ENCODE peak calls at places on chromosome 13, in seven cellular contexts. One of them, this sample, is unnamed.

GRCh38 chr13:79779761-79780160 is 298.8 kb downstream of the NDFIP2 start:
- DNase-seq in heart left ventricle: no peak
- DNase-seq in transverse colon: peak; percentile 33
- DNase-seq in A549: no peak
- DNase-seq in testis: no peak
- DNase-seq in esophagus squamous epithelium: no peak
- DNase-seq in tibial nerve: peak; percentile 42
- DNase-seq in this sample: peak; percentile 13

GRCh38 chr13:33193428-33193974 is 92.1 kb downstream of the STARD13 start:
- DNase-seq in heart left ventricle: no peak
- DNase-seq in transverse colon: no peak
- DNase-seq in A549: no peak
- DNase-seq in testis: no peak
- DNase-seq in esophagus squamous epithelium: no peak
- DNase-seq in tibial nerve: no peak
- DNase-seq in this sample: no peak

GRCh38 chr13:91318886-91319285 is 28.6 kb upstream of the MIR17HG start:
- DNase-seq in heart left ventricle: no peak
- DNase-seq in transverse colon: no peak
- DNase-seq in A549: no peak
- DNase-seq in testis: no peak
- DNase-seq in esophagus squamous epithelium: no peak
- DNase-seq in tibial nerve: no peak
- DNase-seq in this sample: no peak

GRCh38 chr13:25902946-25903345 is 148.9 kb downstream of the SHISA2 start:
- DNase-seq in heart left ventricle: no peak
- DNase-seq in transverse colon: no peak
- DNase-seq in A549: no peak
- DNase-seq in testis: no peak
- DNase-seq in esophagus squamous epithelium: no peak
- DNase-seq in tibial nerve: no peak
- DNase-seq in this sample: no peak

GRCh38 chr13:48626726-48627451 is 26.8 kb upstream of the CYSLTR2 start:
- DNase-seq in heart left ventricle: no peak
- DNase-seq in transverse colon: no peak
- DNase-seq in A549: no peak
- DNase-seq in testis: no peak
- DNase-seq in esophagus squamous epithelium: no peak
- DNase-seq in tibial nerve: no peak
- DNase-seq in this sample: no peak

GRCh38 chr13:48739346-48740037 is 85.8 kb downstream of the CYSLTR2 start:
- DNase-seq in heart left ventricle: no peak
- DNase-seq in transverse colon: no peak
- DNase-seq in A549: no peak
- DNase-seq in testis: peak; percentile 40
- DNase-seq in esophagus squamous epithelium: no peak
- DNase-seq in tibial nerve: no peak
- DNase-seq in this sample: no peak

GRCh38 chr13:98476538-98476966 is 100.4 kb downstream of the STK24 start:
- DNase-seq in heart left ventricle: no peak
- DNase-seq in transverse colon: peak; percentile 74
- DNase-seq in A549: no peak
- DNase-seq in testis: no peak
- DNase-seq in esophagus squamous epithelium: no peak
- DNase-seq in tibial nerve: no peak
- DNase-seq in this sample: peak; percentile 63

GRCh38 chr13:49776871-49777270 is 15.6 kb downstream of the KPNA3 start:
- DNase-seq in heart left ventricle: no peak
- DNase-seq in transverse colon: no peak
- DNase-seq in A549: no peak
- DNase-seq in testis: no peak
- DNase-seq in esophagus squamous epithelium: no peak
- DNase-seq in tibial nerve: no peak
- DNase-seq in this sample: no peak

GRCh38 chr13:33490461-33491327 is 205.1 kb upstream of the STARD13 start:
- DNase-seq in heart left ventricle: no peak
- DNase-seq in transverse colon: no peak
- DNase-seq in A549: no peak
- DNase-seq in testis: no peak
- DNase-seq in esophagus squamous epithelium: no peak
- DNase-seq in tibial nerve: no peak
- DNase-seq in this sample: no peak

GRCh38 chr13:59391696-59392095 is 772.0 kb downstream of the DIAPH3 start:
- DNase-seq in heart left ventricle: peak; percentile 78
- DNase-seq in transverse colon: peak; percentile 49
- DNase-seq in A549: peak; percentile 38
- DNase-seq in testis: peak; percentile 62
- DNase-seq in esophagus squamous epithelium: no peak
- DNase-seq in tibial nerve: peak; percentile 75
- DNase-seq in this sample: peak; percentile 64

GRCh38 chr13:27578121-27579030 is 42.0 kb downstream of the LNX2 start:
- DNase-seq in heart left ventricle: no peak
- DNase-seq in transverse colon: no peak
- DNase-seq in A549: peak; percentile 19
- DNase-seq in testis: no peak
- DNase-seq in esophagus squamous epithelium: no peak
- DNase-seq in tibial nerve: no peak
- DNase-seq in this sample: no peak

DNA sequence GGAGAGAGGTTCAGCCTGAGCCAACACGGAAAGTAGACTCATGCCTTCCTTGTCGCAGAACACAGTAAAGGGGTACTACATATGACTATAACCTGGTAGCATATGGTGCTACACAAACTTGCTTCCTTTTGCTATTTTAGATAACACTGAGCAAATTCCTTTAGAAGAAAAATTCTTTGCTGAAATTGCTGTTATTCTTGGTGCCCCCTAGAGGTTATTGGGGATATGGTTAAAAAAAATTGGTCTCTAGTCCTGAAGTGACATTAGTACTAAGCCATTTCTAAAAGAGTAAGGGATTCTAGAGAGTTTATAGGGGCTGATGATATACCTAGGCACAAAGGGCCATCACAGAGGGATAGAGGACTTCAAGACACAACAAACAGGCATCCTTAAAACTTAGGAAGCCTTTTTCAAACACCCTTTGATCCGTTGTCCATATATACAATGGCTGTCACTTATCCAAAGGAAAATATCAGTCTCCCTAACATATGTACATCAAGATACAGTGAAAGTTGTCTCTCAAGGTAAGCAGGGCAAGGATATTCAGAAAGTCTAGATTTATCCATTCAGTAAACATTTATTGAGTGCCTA is 13.9 kb upstream of the HS6ST3 start:
- DNase-seq in heart left ventricle: no peak
- DNase-seq in transverse colon: no peak
- DNase-seq in A549: no peak
- DNase-seq in testis: no peak
- DNase-seq in esophagus squamous epithelium: no peak
- DNase-seq in tibial nerve: no peak
- DNase-seq in this sample: no peak
- TF ChIP-seq CTCF in heart left ventricle: peak; percentile 32
- TF ChIP-seq CTCF in transverse colon: peak; percentile 52
- TF ChIP-seq CTCF in A549: peak; percentile 47
- TF ChIP-seq CTCF in testis: peak; percentile 48
- TF ChIP-seq CTCF in esophagus squamous epithelium: peak; percentile 28
- TF ChIP-seq CTCF in tibial nerve: peak; percentile 29
- TF ChIP-seq CTCF in this sample: peak; percentile 65

GRCh38 chr13:44389856-44390255 is 16.2 kb downstream of the SERP2 start:
- DNase-seq in heart left ventricle: no peak
- DNase-seq in transverse colon: no peak
- DNase-seq in A549: no peak
- DNase-seq in testis: no peak
- DNase-seq in esophagus squamous epithelium: no peak
- DNase-seq in tibial nerve: no peak
- DNase-seq in this sample: no peak
- TF ChIP-seq POLR2A in heart left ventricle: no peak
- TF ChIP-seq POLR2A in transverse colon: no peak
- TF ChIP-seq POLR2A in A549: no peak
- TF ChIP-seq POLR2A in testis: no peak
- TF ChIP-seq POLR2A in esophagus squamous epithelium: no peak
- TF ChIP-seq POLR2A in tibial nerve: no peak
- TF ChIP-seq POLR2A in this sample: no peak

GRCh38 chr13:112212533-112212932 is 145.6 kb downstream of the SOX1 start:
- DNase-seq in heart left ventricle: no peak
- DNase-seq in transverse colon: no peak
- DNase-seq in A549: no peak
- DNase-seq in testis: no peak
- DNase-seq in esophagus squamous epithelium: no peak
- DNase-seq in tibial nerve: no peak
- DNase-seq in this sample: no peak
- H3K9me3 ChIP-seq in heart left ventricle: no peaks in the 10 kb centered on the region
- H3K9me3 ChIP-seq in transverse colon: no peaks in the 10 kb centered on the region
- H3K9me3 ChIP-seq in A549: no peaks in the 10 kb centered on the region
- H3K9me3 ChIP-seq in testis: no peaks in the 10 kb centered on the region
- H3K9me3 ChIP-seq in esophagus squamous epithelium: no peaks in the 10 kb centered on the region
- H3K9me3 ChIP-seq in tibial nerve: no peaks in the 10 kb centered on the region
- H3K9me3 ChIP-seq in this sample: no peaks in the 10 kb centered on the region

GRCh38 chr13:109874444-109874920 is 88.1 kb upstream of the IRS2 start:
- DNase-seq in heart left ventricle: no peak
- DNase-seq in transverse colon: no peak
- DNase-seq in A549: no peak
- DNase-seq in testis: no peak
- DNase-seq in esophagus squamous epithelium: no peak
- DNase-seq in tibial nerve: no peak
- DNase-seq in this sample: no peak
- TF ChIP-seq CTCF in heart left ventricle: no peak
- TF ChIP-seq CTCF in transverse colon: no peak
- TF ChIP-seq CTCF in A549: no peak
- TF ChIP-seq CTCF in testis: no peak
- TF ChIP-seq CTCF in esophagus squamous epithelium: no peak
- TF ChIP-seq CTCF in tibial nerve: no peak
- TF ChIP-seq CTCF in this sample: no peak

GRCh38 chr13:110339263-110339662 is 32.2 kb downstream of the COL4A2 start:
- DNase-seq in heart left ventricle: no peak
- DNase-seq in transverse colon: no peak
- DNase-seq in A549: no peak
- DNase-seq in testis: no peak
- DNase-seq in esophagus squamous epithelium: no peak
- DNase-seq in tibial nerve: no peak
- DNase-seq in this sample: no peak

GRCh38 chr13:110341445-110342247 is 34.6 kb downstream of the COL4A2 start:
- DNase-seq in heart left ventricle: peak; percentile 58
- DNase-seq in transverse colon: no peak
- DNase-seq in A549: no peak
- DNase-seq in testis: peak; percentile 26
- DNase-seq in esophagus squamous epithelium: no peak
- DNase-seq in tibial nerve: no peak
- DNase-seq in this sample: peak; percentile 29

GRCh38 chr13:110342474-110342873 is 35.4 kb downstream of the COL4A2 start:
- DNase-seq in heart left ventricle: no peak
- DNase-seq in transverse colon: no peak
- DNase-seq in A549: no peak
- DNase-seq in testis: no peak
- DNase-seq in esophagus squamous epithelium: no peak
- DNase-seq in tibial nerve: no peak
- DNase-seq in this sample: no peak

GRCh38 chr13:110339975-110340550 is 33.0 kb downstream of the COL4A2 start:
- DNase-seq in heart left ventricle: no peak
- DNase-seq in transverse colon: no peak
- DNase-seq in A549: no peak
- DNase-seq in testis: no peak
- DNase-seq in esophagus squamous epithelium: no peak
- DNase-seq in tibial nerve: no peak
- DNase-seq in this sample: no peak

DNA sequence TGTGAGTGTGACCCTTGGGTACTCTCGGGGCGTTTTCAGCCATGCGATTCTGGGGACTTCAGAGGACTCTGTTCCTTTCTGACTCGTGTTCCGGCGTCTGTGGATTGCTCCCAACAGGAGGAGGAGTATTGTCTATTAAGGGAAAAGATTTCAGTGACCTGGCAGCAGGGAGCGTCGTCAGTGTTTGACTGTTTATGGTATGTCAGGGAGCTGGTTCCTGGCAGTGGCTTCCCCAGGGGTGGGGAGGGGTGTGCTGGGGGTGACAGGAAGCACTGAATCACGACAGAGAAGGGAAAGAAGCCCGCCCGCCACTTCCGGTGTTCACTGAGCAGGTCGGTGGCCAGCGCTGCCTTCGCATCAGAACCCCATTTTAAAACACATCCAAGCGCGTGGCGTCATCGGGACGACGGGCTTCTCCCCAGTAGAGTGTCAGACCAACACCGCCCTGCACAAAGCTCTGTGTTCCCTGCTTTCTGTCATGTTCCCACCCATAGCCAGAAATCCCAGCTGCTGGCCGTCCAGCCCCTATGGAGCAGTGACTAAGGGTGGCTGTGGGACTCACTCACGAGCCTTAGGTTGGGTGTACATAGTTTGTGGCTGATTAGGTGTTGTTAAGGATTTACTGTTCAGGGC is 33.8 kb downstream of the COL4A2 start:
- DNase-seq in heart left ventricle: peak; percentile 86
- DNase-seq in transverse colon: peak; percentile 76
- DNase-seq in A549: no peak
- DNase-seq in testis: peak; percentile 55
- DNase-seq in esophagus squamous epithelium: no peak
- DNase-seq in tibial nerve: peak; percentile 34
- DNase-seq in this sample: peak; percentile 49
- TF ChIP-seq POLR2A in heart left ventricle: no peak
- TF ChIP-seq POLR2A in transverse colon: peak; percentile 31
- TF ChIP-seq POLR2A in A549: no peak
- TF ChIP-seq POLR2A in testis: no peak
- TF ChIP-seq POLR2A in esophagus squamous epithelium: no peak
- TF ChIP-seq POLR2A in tibial nerve: no peak
- TF ChIP-seq POLR2A in this sample: peak; percentile 8

GRCh38 chr13:104987621-104988020 is 1547.8 kb downstream of the EFNB2 start:
- DNase-seq in heart left ventricle: no peak
- DNase-seq in transverse colon: no peak
- DNase-seq in A549: no peak
- DNase-seq in testis: no peak
- DNase-seq in esophagus squamous epithelium: no peak
- DNase-seq in tibial nerve: no peak
- DNase-seq in this sample: no peak
- H3K9me3 ChIP-seq in heart left ventricle: no peaks in the 10 kb centered on the region
- H3K9me3 ChIP-seq in transverse colon: no peaks in the 10 kb centered on the region
- H3K9me3 ChIP-seq in A549: no peaks in the 10 kb centered on the region
- H3K9me3 ChIP-seq in testis: no peaks in the 10 kb centered on the region
- H3K9me3 ChIP-seq in esophagus squamous epithelium: no peaks in the 10 kb centered on the region
- H3K9me3 ChIP-seq in tibial nerve: no peaks in the 10 kb centered on the region
- H3K9me3 ChIP-seq in this sample: no peaks in the 10 kb centered on the region

DNA sequence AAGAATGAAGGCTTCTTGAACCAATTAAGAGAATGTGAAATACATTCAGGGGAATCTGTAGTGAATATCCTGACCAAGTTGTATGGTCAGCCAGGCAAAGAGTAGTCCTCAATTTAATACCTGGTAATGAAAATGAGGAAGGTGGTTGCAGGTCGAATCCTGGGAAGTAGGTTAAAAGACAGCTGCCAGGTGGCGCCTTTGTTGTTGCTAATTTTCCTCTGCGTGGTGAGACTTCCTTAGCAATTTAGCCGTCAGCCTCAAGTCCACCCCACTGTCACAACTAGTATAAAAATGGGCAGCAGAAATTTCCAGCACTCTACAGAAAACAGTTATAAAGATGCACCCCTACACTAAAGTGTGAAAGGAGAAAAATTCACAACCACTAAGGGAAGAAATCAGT is 235.7 kb downstream of the NHLRC3 start:
- DNase-seq in heart left ventricle: no peak
- DNase-seq in transverse colon: peak; percentile 17
- DNase-seq in A549: peak; percentile 5
- DNase-seq in testis: no peak
- DNase-seq in esophagus squamous epithelium: no peak
- DNase-seq in tibial nerve: no peak
- DNase-seq in this sample: peak; percentile 22
- TF ChIP-seq CTCF in heart left ventricle: peak; percentile 17
- TF ChIP-seq CTCF in transverse colon: peak; percentile 29
- TF ChIP-seq CTCF in A549: peak; percentile 25
- TF ChIP-seq CTCF in testis: no peak
- TF ChIP-seq CTCF in esophagus squamous epithelium: no peak
- TF ChIP-seq CTCF in tibial nerve: no peak
- TF ChIP-seq CTCF in this sample: peak; percentile 19

This sample was measured in body of pancreas.